ENCODE peak calls at places on chromosome 14, in seven cellular contexts. T, J, A, L, B, Q and C are unnamed samples.

GRCh38 chr14:23877538-23878180 is 75.9 kb upstream of the DHRS4 start:
- DNase-seq in T (no peak), J (no peak), A (no peak), L (no peak), B (no peak), Q (no peak), C (no peak)

GRCh38 chr14:68283378-68284123 is 464.0 kb downstream of the RAD51B start:
- DNase-seq in T (peak; percentile 79), J (no peak), A (no peak), L (no peak), B (no peak), Q (peak; percentile 29), C (no peak)

GRCh38 chr14:27236601-27237000 is 638.8 kb upstream of the NOVA1 start:
- DNase-seq in T (no peak), J (no peak), A (no peak), L (no peak), B (no peak), Q (no peak), C (no peak)

GRCh38 chr14:77140937-77141591 is 527 bp downstream of the ZDHHC22 start:
- DNase-seq in T (peak; percentile 55), J (no peak), A (peak; percentile 20), L (no peak), B (no peak), Q (no peak), C (peak; percentile 53)

GRCh38 chr14:66815687-66816086 is 307.7 kb downstream of the GPHN start:
- DNase-seq in T (no peak), J (no peak), A (peak; percentile 1), L (no peak), B (no peak), Q (no peak), C (no peak)

GRCh38 chr14:61838661-61839060 is 76.4 kb downstream of the SNAPC1 start:
- DNase-seq in T (no peak), J (no peak), A (peak; percentile 56), L (no peak), B (no peak), Q (no peak), C (peak; percentile 76)

GRCh38 chr14:60713513-60713912 is 10.6 kb downstream of the SIX4 start:
- DNase-seq in T (no peak), J (no peak), A (no peak), L (no peak), B (no peak), Q (no peak), C (no peak)

GRCh38 chr14:33652566-33653320 is 298.1 kb downstream of the EGLN3 start:
- DNase-seq in T (no peak), J (no peak), A (no peak), L (no peak), B (no peak), Q (no peak), C (no peak)

GRCh38 chr14:27672047-27672446 is 1074.2 kb upstream of the NOVA1 start:
- DNase-seq in T (no peak), J (no peak), A (no peak), L (no peak), B (no peak), Q (no peak), C (no peak)

GRCh38 chr14:87529081-87529480 is 463.9 kb downstream of the GALC start:
- DNase-seq in T (no peak), J (no peak), A (no peak), L (no peak), B (no peak), Q (no peak), C (no peak)

GRCh38 chr14:33704486-33704885 is 246.4 kb downstream of the EGLN3 start:
- DNase-seq in T (no peak), J (no peak), A (no peak), L (no peak), B (no peak), Q (no peak), C (no peak)

GRCh38 chr14:55416866-55417265 is 5.2 kb upstream of the ATG14 start:
- DNase-seq in T (no peak), J (no peak), A (peak; percentile 21), L (no peak), B (peak; percentile 53), Q (no peak), C (peak; percentile 9)

GRCh38 chr14:104114421-104115130 is 23.8 kb upstream of the KIF26A start:
- DNase-seq in T (no peak), J (peak; percentile 36), A (no peak), L (no peak), B (no peak), Q (no peak), C (no peak)

GRCh38 chr14:30848449-30849240 is 25.7 kb upstream of the COCH start:
- DNase-seq in T (no peak), J (no peak), A (no peak), L (peak; percentile 35), B (no peak), Q (no peak), C (no peak)

GRCh38 chr14:61397607-61398006 is 76.2 kb downstream of the PRKCH start:
- DNase-seq in T (no peak), J (no peak), A (no peak), L (no peak), B (no peak), Q (no peak), C (no peak)

GRCh38 chr14:76919431-76919810 is 93.2 kb downstream of the LRRC74A start:
- DNase-seq in T (no peak), J (no peak), A (no peak), L (no peak), B (no peak), Q (no peak), C (no peak)

GRCh38 chr14:58427289-58428010 is at the start of the genes KIAA0586 and TIMM9:
- DNase-seq in T (peak; percentile 95), J (peak; percentile 94), A (peak; percentile 99), L (peak; percentile 97), B (peak; percentile 98), Q (peak; percentile 99), C (peak; percentile 92)

GRCh38 chr14:54901380-54902142 is 1.1 kb downstream of the GCH1 start:
- DNase-seq in T (peak; percentile 20), J (peak; percentile 46), A (peak; percentile 12), L (no peak), B (no peak), Q (no peak), C (peak; percentile 36)

GRCh38 chr14:68397371-68397779 is 395.5 kb downstream of the ZFP36L1 start:
- DNase-seq in T (peak; percentile 52), J (peak; percentile 52), A (no peak), L (peak; percentile 43), B (no peak), Q (peak; percentile 49), C (no peak)

GRCh38 chr14:68089146-68089715 is 269.7 kb downstream of the RAD51B start:
- DNase-seq in T (no peak), J (no peak), A (peak; percentile 56), L (no peak), B (peak; percentile 86), Q (no peak), C (no peak)

GRCh38 chr14:23095196-23096108 is at the start of gene C14orf119:
- DNase-seq in T (peak; percentile 99), J (peak; percentile 99), A (peak; percentile 100), L (peak; percentile 100), B (peak; percentile 99), Q (peak; percentile 99), C (peak; percentile 96)

GRCh38 chr14:105197274-105197673 is 16.2 kb upstream of the NUDT14 start:
- DNase-seq in T (peak; percentile 60), J (no peak), A (peak; percentile 74), L (no peak), B (no peak), Q (peak; percentile 65), C (peak; percentile 55)

GRCh38 chr14:100767003-100767787 is 40.5 kb downstream of the DLK1 start:
- DNase-seq in T (no peak), J (no peak), A (no peak), L (no peak), B (no peak), Q (no peak), C (no peak)

GRCh38 chr14:100767788-100768536 is 41.3 kb downstream of the DLK1 start:
- DNase-seq in T (no peak), J (no peak), A (no peak), L (no peak), B (no peak), Q (no peak), C (no peak)

GRCh38 chr14:100765296-100765695 is 38.6 kb downstream of the DLK1 start:
- DNase-seq in T (no peak), J (no peak), A (no peak), L (no peak), B (no peak), Q (no peak), C (no peak)

GRCh38 chr14:100764716-100765115 is 38.0 kb downstream of the DLK1 start:
- DNase-seq in T (no peak), J (no peak), A (no peak), L (no peak), B (no peak), Q (no peak), C (no peak)

GRCh38 chr14:100765991-100766390 is 39.3 kb downstream of the DLK1 start:
- DNase-seq in T (no peak), J (no peak), A (no peak), L (no peak), B (no peak), Q (no peak), C (no peak)
- TF ChIP-seq CTCF in T (no peak), J (no peak), A (no peak), L (no peak), B (no peak), Q (no peak), C (no peak)

GRCh38 chr14:94412671-94413638 is 24.6 kb upstream of the SERPINA1 start:
- DNase-seq in T (no peak), J (no peak), A (peak; percentile 18), L (peak; percentile 70), B (no peak), Q (no peak), C (no peak)
- TF ChIP-seq CTCF in T (no peak), J (no peak), A (peak; percentile 51), L (peak; percentile 94), B (peak; percentile 71), Q (peak; percentile 36), C (no peak)

GRCh38 chr14:72521045-72521444 is 372.9 kb downstream of the DPF3 start:
- DNase-seq in T (no peak), J (no peak), A (no peak), L (no peak), B (no peak), Q (no peak), C (no peak)
- TF ChIP-seq CTCF in T (no peak), J (no peak), A (no peak), L (no peak), B (no peak), Q (no peak), C (no peak)

DNA sequence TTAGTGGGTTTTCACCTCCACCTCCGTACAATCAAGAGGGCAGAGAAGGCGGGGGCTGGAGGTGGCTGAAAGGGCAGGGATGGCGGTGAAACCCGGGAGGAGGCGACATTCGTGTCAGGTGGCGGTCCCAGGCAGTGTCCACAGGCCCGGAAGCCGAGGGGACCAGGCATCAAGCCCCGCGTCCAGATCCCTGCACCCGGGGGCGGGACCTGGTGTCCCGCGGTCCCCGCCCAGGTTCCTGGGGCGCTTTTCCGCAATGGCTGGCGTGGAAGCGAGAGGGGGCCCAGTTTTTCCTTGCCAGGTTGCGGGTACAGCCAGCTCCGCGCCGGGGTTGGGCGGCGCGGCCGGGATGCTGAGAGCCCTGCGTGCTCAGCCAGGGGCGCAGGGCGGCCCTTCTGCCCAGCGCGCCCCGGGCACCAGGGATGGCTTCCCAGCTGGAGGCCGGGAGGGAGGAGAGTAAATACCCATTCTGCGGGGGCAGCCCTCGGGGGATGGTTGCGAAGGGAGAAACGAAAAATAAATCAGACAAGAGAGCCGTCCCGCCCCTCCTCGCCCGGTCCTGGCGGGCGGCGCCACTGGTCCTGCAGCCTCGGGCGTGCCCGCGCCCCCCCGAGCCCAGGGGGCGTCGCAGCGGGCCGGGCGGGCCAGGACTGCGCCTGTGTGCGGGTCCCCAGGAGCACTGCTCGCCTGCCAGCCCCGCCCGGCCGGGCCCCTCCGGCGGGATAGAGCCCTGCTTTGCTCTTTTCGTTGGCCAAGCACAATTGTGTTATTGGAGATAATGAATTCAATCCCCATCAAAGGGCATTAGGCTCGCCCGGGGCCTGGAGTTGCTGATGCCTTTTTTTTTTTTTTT is 11.5 kb downstream of the FOXA1 start:
- DNase-seq in T (no peak), J (no peak), A (no peak), L (peak; percentile 54), B (no peak), Q (no peak), C (no peak)
- TF ChIP-seq CTCF in T (no peak), J (no peak), A (no peak), L (peak; percentile 32), B (no peak), Q (no peak), C (no peak)